ENCODE peak calls at places on chromosomes 13 and 19, in four cellular contexts. M, W, X and N are unnamed samples.

GRCh38 chr13:33514362-33514761 is 228.8 kb upstream of the STARD13 start:
- DNase-seq in M (peak), X (no peak), W (no peak), N (no peak)

GRCh38 chr13:26707122-26708006 is 53.2 kb downstream of the GPR12 start:
- DNase-seq in X (peak), M (peak), W (peak), N (peak)

GRCh38 chr13:78657699-78658629 is 991 bp downstream of the OBI1 start:
- DNase-seq in W (no peak), X (no peak), M (peak), N (peak)

GRCh38 chr13:28830580-28830979 is 10.4 kb downstream of the MTUS2 start:
- DNase-seq in X (no peak), M (no peak), W (no peak), N (no peak)

GRCh38 chr13:74669149-74669548 is 534.9 kb upstream of the KLF12 start:
- DNase-seq in M (no peak), W (no peak), X (no peak), N (no peak)

GRCh38 chr19:497476-497860 is 1.2 kb downstream of the MADCAM1 start:
- DNase-seq in W (no peak), X (no peak), M (no peak), N (peak)

GRCh38 chr13:39777527-39778061 is 122.1 kb downstream of the COG6 start:
- DNase-seq in M (peak), X (peak), W (peak), N (peak)

GRCh38 chr19:56995298-56995697 is 124.5 kb upstream of the USP29 start:
- DNase-seq in X (no peak), M (no peak), W (no peak), N (no peak)

GRCh38 chr13:97257800-97258799 is 36.0 kb downstream of the MBNL2 start:
- DNase-seq in W (peak), M (peak), X (peak), N (peak)

GRCh38 chr19:2282062-2282861 is at the start of gene PEAK3:
- DNase-seq in W (peak), M (peak), X (no peak), N (peak)

GRCh38 chr13:94435604-94436226 is 43.8 kb downstream of the DCT start:
- DNase-seq in X (peak), M (peak), W (peak), N (peak)

GRCh38 chr19:30144794-30145193 is 202.8 kb downstream of the URI1 start:
- DNase-seq in M (no peak), X (no peak), W (no peak), N (no peak)

GRCh38 chr13:98442391-98443230 is 134.3 kb downstream of the STK24 start:
- DNase-seq in W (no peak), M (no peak), X (no peak), N (peak)

GRCh38 chr19:31307270-31307669 is 42.0 kb downstream of the TSHZ3 start:
- DNase-seq in W (no peak), M (no peak), X (no peak), N (no peak)

GRCh38 chr19:41443813-41444455 is 978 bp downstream of the ERICH4 start:
- DNase-seq in X (no peak), M (no peak), W (no peak), N (peak)

GRCh38 chr19:35155441-35155840 is 906 bp downstream of the FXYD5 start:
- DNase-seq in X (no peak), W (no peak), M (no peak), N (peak)

GRCh38 chr13:109110159-109110558 is 480.7 kb downstream of the MYO16 start:
- DNase-seq in X (no peak), M (no peak), W (no peak), N (no peak)

GRCh38 chr13:95457294-95457693 is 95.2 kb upstream of the CLDN10 start:
- DNase-seq in X (no peak), W (peak), M (no peak), N (no peak)

GRCh38 chr13:28620011-28620830 is 38.7 kb upstream of the POMP start:
- DNase-seq in W (no peak), M (peak), X (no peak), N (no peak)

GRCh38 chr19:51016798-51017683 is 2.5 kb downstream of the KLK10 start:
- DNase-seq in M (peak), W (no peak), X (peak), N (peak)

GRCh38 chr19:58399903-58400637 is 4.6 kb downstream of the RNF225 start:
- DNase-seq in W (no peak), M (peak), X (no peak), N (peak)

GRCh38 chr13:42064259-42064658 is 15.8 kb downstream of the DGKH start:
- DNase-seq in X (no peak), W (peak), M (peak), N (peak)

GRCh38 chr13:40922437-40923040 is 96.6 kb downstream of the ELF1 start:
- DNase-seq in W (no peak), X (no peak), M (no peak), N (peak)

GRCh38 chr13:81757348-81757950 is 1416.5 kb upstream of the SPRY2 start:
- DNase-seq in M (no peak), X (no peak), W (no peak), N (no peak)

GRCh38 chr13:113566227-113566561 is 18.4 kb upstream of the TFDP1 start:
- DNase-seq in M (no peak), X (no peak), W (no peak), N (peak)

GRCh38 chr13:95676775-95677563 is at the start of gene DNAJC3:
- DNase-seq in M (peak), X (peak), W (peak), N (peak)

GRCh38 chr19:16581971-16582343 is 9.7 kb upstream of the SLC35E1 start:
- DNase-seq in W (no peak), M (peak), X (no peak), N (peak)
- H3K4me2 ChIP-seq in W (no peak), M (no peak), X (no peak), N (no peak)

GRCh38 chr13:48493851-48494250 is 39.0 kb downstream of the RCBTB2 start:
- DNase-seq in W (no peak), X (no peak), M (peak), N (no peak)
- H3K4me2 ChIP-seq in W (no peak), X (no peak), M (no peak), N (no peak)

GRCh38 chr13:50494110-50494509 is 349.4 kb downstream of the DLEU7 start:
- DNase-seq in W (no peak), M (no peak), X (no peak), N (no peak)

GRCh38 chr13:50493683-50494082 is 349.8 kb downstream of the DLEU7 start:
- DNase-seq in M (no peak), X (no peak), W (no peak), N (no peak)
- H3K4me2 ChIP-seq in M (no peak), X (no peak), W (no peak), N (no peak)

GRCh38 chr13:101536079-101536478 is 83.6 kb downstream of the ITGBL1 start:
- DNase-seq in M (no peak), W (no peak), X (no peak), N (no peak)
- H3K4me2 ChIP-seq in M (peak), W (no peak), X (no peak), N (peak)

DNA sequence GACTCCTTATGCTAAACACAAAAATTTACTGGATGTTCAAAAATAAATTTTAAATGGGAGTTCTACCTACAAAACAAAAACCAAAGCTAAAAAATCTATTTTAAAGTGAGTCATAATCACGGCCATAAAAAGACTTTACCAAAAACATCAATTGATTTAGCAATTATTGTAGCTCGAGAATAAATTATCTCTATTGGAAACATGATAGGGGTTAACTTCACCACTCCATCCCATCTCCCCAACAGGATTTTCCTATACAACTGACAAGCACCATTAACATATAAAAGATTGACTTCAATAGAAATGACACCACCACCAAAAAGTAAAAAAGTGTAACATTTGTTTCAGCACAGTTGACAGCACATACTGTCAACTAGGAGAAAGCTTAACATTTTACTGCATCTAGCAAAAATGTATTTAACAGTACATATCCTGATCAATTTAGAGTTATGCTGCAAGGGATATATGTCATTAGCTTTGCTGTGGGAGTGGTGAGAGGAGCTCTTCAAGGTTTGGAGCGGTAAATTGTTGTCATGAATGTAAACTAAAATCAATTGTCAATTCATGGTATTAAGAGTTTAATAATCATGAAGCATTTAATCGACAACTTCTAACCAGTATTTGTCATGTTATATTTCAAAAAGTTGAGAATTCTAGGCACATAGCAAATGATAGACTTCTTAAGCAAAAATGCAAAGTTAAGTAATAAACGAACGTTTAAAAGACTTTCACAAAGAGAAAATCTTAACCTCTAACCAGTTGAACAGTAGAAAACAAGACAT is 3.8 kb downstream of the UBL3 start:
- DNase-seq in M (peak), W (no peak), X (no peak), N (peak)
- H3K4me2 ChIP-seq in M (peak), W (peak), X (peak), N (peak)

DNA sequence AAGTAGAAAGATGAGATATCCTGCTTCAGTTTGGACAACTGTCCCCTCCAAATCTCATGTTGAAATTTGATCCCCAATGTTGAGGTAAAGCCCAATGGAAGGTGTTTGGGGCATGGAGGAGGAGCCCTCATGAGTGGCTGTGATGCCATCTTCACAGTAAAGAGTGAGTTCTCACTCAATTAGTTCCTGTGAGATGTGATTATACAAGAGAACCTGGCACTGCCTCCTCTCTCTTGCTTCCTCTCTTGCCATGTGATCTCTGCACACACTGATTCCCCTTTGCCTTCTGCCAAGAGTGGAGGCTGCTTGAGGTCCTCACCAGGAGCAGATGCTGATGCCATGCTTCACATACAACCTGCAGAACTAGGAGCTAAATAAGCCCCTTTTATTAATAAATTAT is 87.0 kb downstream of the HSPH1 start:
- DNase-seq in X (no peak), M (no peak), W (no peak), N (no peak)
- H3K4me2 ChIP-seq in X (no peak), M (no peak), W (no peak), N (no peak)

GRCh38 chr19:12994701-12995595 is at the start of gene NFIX:
- DNase-seq in W (no peak), X (no peak), M (peak), N (peak)
- H3K4me2 ChIP-seq in W (peak), X (peak), M (peak), N (peak)